ENCODE peak calls at places on chromosomes 12 and 14, in six cellular contexts. One of them, this sample, is unnamed.

GRCh38 chr14:65846469-65846868 is 433.9 kb downstream of the FUT8 start:
- DNase-seq in mesendoderm: no peak
- DNase-seq in fibroblast of lung: no peak
- DNase-seq in spleen: no peak
- DNase-seq in stomach: no peak
- DNase-seq in heart left ventricle: no peak
- DNase-seq in this sample: no peak

GRCh38 chr12:460301-461230 is 827 bp downstream of the B4GALNT3 start:
- DNase-seq in fibroblast of lung: no peak
- DNase-seq in spleen: peak; percentile 78
- DNase-seq in mesendoderm: no peak
- DNase-seq in heart left ventricle: no peak
- DNase-seq in stomach: no peak
- DNase-seq in this sample: no peak

GRCh38 chr12:25459541-25459951 is 93.5 kb downstream of the LMNTD1 start:
- DNase-seq in stomach: no peak
- DNase-seq in heart left ventricle: no peak
- DNase-seq in fibroblast of lung: no peak
- DNase-seq in spleen: peak; percentile 77
- DNase-seq in mesendoderm: no peak
- DNase-seq in this sample: no peak

GRCh38 chr12:122984612-122985358 is 4.3 kb downstream of the ARL6IP4 start:
- DNase-seq in stomach: no peak
- DNase-seq in mesendoderm: no peak
- DNase-seq in heart left ventricle: peak; percentile 44
- DNase-seq in fibroblast of lung: peak; percentile 47
- DNase-seq in spleen: peak; percentile 85
- DNase-seq in this sample: no peak

GRCh38 chr14:39673141-39674133 is 241.2 kb upstream of the FBXO33 start:
- DNase-seq in stomach: no peak
- DNase-seq in mesendoderm: peak; percentile 49
- DNase-seq in fibroblast of lung: no peak
- DNase-seq in heart left ventricle: no peak
- DNase-seq in spleen: no peak
- DNase-seq in this sample: peak; percentile 46

GRCh38 chr14:22650046-22650739 is 6.0 kb upstream of the OR6J1 start:
- DNase-seq in stomach: no peak
- DNase-seq in heart left ventricle: no peak
- DNase-seq in spleen: no peak
- DNase-seq in mesendoderm: no peak
- DNase-seq in fibroblast of lung: no peak
- DNase-seq in this sample: no peak

GRCh38 chr14:23708343-23708742 is 72.2 kb downstream of the DHRS2 start:
- DNase-seq in stomach: no peak
- DNase-seq in mesendoderm: no peak
- DNase-seq in heart left ventricle: no peak
- DNase-seq in fibroblast of lung: no peak
- DNase-seq in spleen: no peak
- DNase-seq in this sample: no peak

GRCh38 chr14:22521449-22522239 is 67.4 kb downstream of the DAD1 start:
- DNase-seq in spleen: no peak
- DNase-seq in mesendoderm: no peak
- DNase-seq in stomach: peak; percentile 47
- DNase-seq in fibroblast of lung: no peak
- DNase-seq in heart left ventricle: no peak
- DNase-seq in this sample: no peak

GRCh38 chr14:91061309-91061887 is 957 bp upstream of the RPS6KA5 start:
- DNase-seq in mesendoderm: peak; percentile 60
- DNase-seq in heart left ventricle: no peak
- DNase-seq in fibroblast of lung: no peak
- DNase-seq in spleen: no peak
- DNase-seq in stomach: no peak
- DNase-seq in this sample: no peak

GRCh38 chr12:225012-225411 is 11.1 kb upstream of the SLC6A12 start:
- DNase-seq in heart left ventricle: no peak
- DNase-seq in spleen: no peak
- DNase-seq in stomach: peak; percentile 24
- DNase-seq in fibroblast of lung: no peak
- DNase-seq in mesendoderm: no peak
- DNase-seq in this sample: no peak

GRCh38 chr12:674272-674781 is 11.1 kb upstream of the NINJ2 start:
- DNase-seq in mesendoderm: no peak
- DNase-seq in stomach: no peak
- DNase-seq in fibroblast of lung: no peak
- DNase-seq in spleen: no peak
- DNase-seq in heart left ventricle: no peak
- DNase-seq in this sample: no peak

GRCh38 chr14:64828096-64828495 is 51.6 kb downstream of the SPTB start:
- DNase-seq in heart left ventricle: no peak
- DNase-seq in mesendoderm: no peak
- DNase-seq in spleen: no peak
- DNase-seq in fibroblast of lung: no peak
- DNase-seq in stomach: no peak
- DNase-seq in this sample: no peak

GRCh38 chr12:75759842-75760260 is 248.4 kb upstream of the KRR1 start:
- DNase-seq in fibroblast of lung: peak; percentile 88
- DNase-seq in mesendoderm: no peak
- DNase-seq in heart left ventricle: no peak
- DNase-seq in spleen: no peak
- DNase-seq in stomach: no peak
- DNase-seq in this sample: no peak

GRCh38 chr14:21734457-21735074 is 60.9 kb upstream of the OR4E1 start:
- DNase-seq in stomach: no peak
- DNase-seq in mesendoderm: peak; percentile 45
- DNase-seq in fibroblast of lung: peak; percentile 24
- DNase-seq in spleen: no peak
- DNase-seq in heart left ventricle: no peak
- DNase-seq in this sample: peak; percentile 11

GRCh38 chr12:80838708-80839107 is 99.0 kb downstream of the LIN7A start:
- DNase-seq in fibroblast of lung: no peak
- DNase-seq in stomach: no peak
- DNase-seq in mesendoderm: peak; percentile 42
- DNase-seq in spleen: no peak
- DNase-seq in heart left ventricle: no peak
- DNase-seq in this sample: no peak

GRCh38 chr14:72479471-72479931 is 414.4 kb downstream of the DPF3 start:
- DNase-seq in mesendoderm: peak; percentile 18
- DNase-seq in heart left ventricle: no peak
- DNase-seq in fibroblast of lung: no peak
- DNase-seq in spleen: no peak
- DNase-seq in stomach: no peak
- DNase-seq in this sample: peak; percentile 6

GRCh38 chr14:54438703-54439102 is 2.5 kb downstream of the CNIH1 start:
- DNase-seq in stomach: no peak
- DNase-seq in mesendoderm: peak; percentile 64
- DNase-seq in fibroblast of lung: no peak
- DNase-seq in spleen: no peak
- DNase-seq in heart left ventricle: no peak
- DNase-seq in this sample: no peak

GRCh38 chr12:20220339-20220738 is 148.0 kb upstream of the PDE3A start:
- DNase-seq in mesendoderm: peak; percentile 86
- DNase-seq in stomach: no peak
- DNase-seq in fibroblast of lung: peak; percentile 64
- DNase-seq in spleen: no peak
- DNase-seq in heart left ventricle: no peak
- DNase-seq in this sample: peak; percentile 72

GRCh38 chr12:13594731-13595514 is 386.5 kb downstream of the GRIN2B start:
- DNase-seq in stomach: no peak
- DNase-seq in fibroblast of lung: no peak
- DNase-seq in heart left ventricle: no peak
- DNase-seq in spleen: no peak
- DNase-seq in mesendoderm: no peak
- DNase-seq in this sample: no peak

GRCh38 chr14:106613256-106613655 is 1086.9 kb downstream of the TMEM121 start:
- DNase-seq in stomach: no peak
- DNase-seq in mesendoderm: no peak
- DNase-seq in spleen: no peak
- DNase-seq in fibroblast of lung: no peak
- DNase-seq in heart left ventricle: no peak
- DNase-seq in this sample: no peak

GRCh38 chr14:93792391-93792790 is 4.1 kb upstream of the PRIMA1 start:
- DNase-seq in stomach: no peak
- DNase-seq in spleen: no peak
- DNase-seq in heart left ventricle: no peak
- DNase-seq in fibroblast of lung: no peak
- DNase-seq in mesendoderm: no peak
- DNase-seq in this sample: no peak

GRCh38 chr12:120228291-120229070 is 27.6 kb upstream of the RPLP0 start:
- DNase-seq in fibroblast of lung: peak; percentile 82
- DNase-seq in mesendoderm: peak; percentile 98
- DNase-seq in spleen: peak; percentile 96
- DNase-seq in stomach: peak; percentile 90
- DNase-seq in heart left ventricle: peak; percentile 88
- DNase-seq in this sample: peak; percentile 84

DNA sequence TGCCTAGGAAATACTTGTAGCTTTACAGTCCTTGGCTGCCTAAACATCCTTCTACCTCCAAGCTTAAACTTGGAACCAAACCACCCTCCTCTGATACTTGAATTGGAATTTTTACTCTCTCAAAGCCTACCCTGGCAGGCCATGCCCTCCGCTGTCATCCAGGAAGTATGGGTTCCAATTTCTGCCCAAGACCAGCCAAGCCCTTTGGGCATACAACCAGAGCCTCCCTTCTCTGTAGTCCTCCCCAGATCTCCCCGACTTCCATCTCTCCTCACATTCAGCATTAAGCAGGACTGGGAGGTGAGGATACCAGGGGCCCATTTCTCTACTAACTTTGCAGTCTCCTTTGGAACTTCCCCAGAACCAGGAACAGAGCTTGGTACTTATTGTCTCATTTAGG is 365 bp upstream of the DHH start:
- DNase-seq in fibroblast of lung: no peak
- DNase-seq in spleen: no peak
- DNase-seq in heart left ventricle: no peak
- DNase-seq in mesendoderm: no peak
- DNase-seq in stomach: no peak
- DNase-seq in this sample: no peak
- H3K27me3 ChIP-seq in fibroblast of lung: peaks cover 21% of the 10 kb centered on the region
- H3K27me3 ChIP-seq in spleen: peaks cover 44% of the 10 kb centered on the region
- H3K27me3 ChIP-seq in heart left ventricle: peaks cover 19% of the 10 kb centered on the region
- H3K27me3 ChIP-seq in mesendoderm: peaks cover 47% of the 10 kb centered on the region
- H3K27me3 ChIP-seq in stomach: peaks cover 30% of the 10 kb centered on the region
- H3K27me3 ChIP-seq in this sample: peaks cover 40% of the 10 kb centered on the region

DNA sequence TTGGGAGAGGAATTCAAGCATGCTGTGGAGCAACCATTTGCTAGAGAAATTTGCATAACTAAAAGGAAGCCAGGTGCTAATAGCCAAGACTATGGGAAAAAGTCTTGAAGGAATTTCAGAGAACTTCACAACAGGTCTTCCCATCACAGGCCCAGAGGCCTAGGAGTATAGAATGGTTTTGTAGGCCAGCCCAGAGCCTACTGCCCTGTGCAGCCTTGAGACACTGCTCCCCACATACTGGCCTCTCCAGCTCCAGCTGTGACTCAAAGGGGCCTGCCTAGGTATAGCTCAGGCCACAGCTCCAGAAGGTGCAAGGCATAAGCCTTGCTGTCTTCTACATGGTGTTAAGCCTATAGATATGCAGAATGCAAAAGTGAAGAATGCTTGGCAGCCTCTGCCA is 227.1 kb downstream of the SLC2A13 start:
- DNase-seq in stomach: no peak
- DNase-seq in fibroblast of lung: no peak
- DNase-seq in mesendoderm: peak; percentile 27
- DNase-seq in spleen: no peak
- DNase-seq in heart left ventricle: no peak
- DNase-seq in this sample: no peak
- H3K27me3 ChIP-seq in stomach: no peaks in the 10 kb centered on the region
- H3K27me3 ChIP-seq in fibroblast of lung: no peaks in the 10 kb centered on the region
- H3K27me3 ChIP-seq in mesendoderm: no peaks in the 10 kb centered on the region
- H3K27me3 ChIP-seq in spleen: no peaks in the 10 kb centered on the region
- H3K27me3 ChIP-seq in heart left ventricle: no peaks in the 10 kb centered on the region
- H3K27me3 ChIP-seq in this sample: no peaks in the 10 kb centered on the region

DNA sequence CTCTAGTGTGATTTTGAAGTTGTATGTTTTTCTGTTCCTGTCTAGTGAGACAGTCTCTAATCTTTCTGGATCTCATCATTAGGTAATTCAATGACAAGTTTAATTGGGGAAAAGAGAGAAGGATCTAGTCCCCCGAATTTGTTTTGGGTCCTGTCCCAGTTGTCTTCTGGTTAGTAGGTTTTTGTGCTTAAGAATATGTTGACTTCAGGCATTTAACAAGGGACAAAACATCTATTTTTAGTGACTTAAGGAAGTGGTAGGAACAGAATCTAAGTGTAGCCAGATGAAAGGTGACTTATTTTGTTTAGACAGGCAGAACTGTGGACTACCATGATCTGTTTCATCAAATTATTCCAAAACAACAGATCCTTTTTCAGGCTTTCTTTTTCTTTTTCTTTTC is 2.2 kb downstream of the GPATCH2L start:
- DNase-seq in heart left ventricle: no peak
- DNase-seq in stomach: no peak
- DNase-seq in spleen: no peak
- DNase-seq in fibroblast of lung: no peak
- DNase-seq in mesendoderm: no peak
- DNase-seq in this sample: no peak
- H3K27me3 ChIP-seq in heart left ventricle: no peaks in the 10 kb centered on the region
- H3K27me3 ChIP-seq in stomach: no peaks in the 10 kb centered on the region
- H3K27me3 ChIP-seq in spleen: no peaks in the 10 kb centered on the region
- H3K27me3 ChIP-seq in fibroblast of lung: no peaks in the 10 kb centered on the region
- H3K27me3 ChIP-seq in mesendoderm: no peaks in the 10 kb centered on the region
- H3K27me3 ChIP-seq in this sample: no peaks in the 10 kb centered on the region

DNA sequence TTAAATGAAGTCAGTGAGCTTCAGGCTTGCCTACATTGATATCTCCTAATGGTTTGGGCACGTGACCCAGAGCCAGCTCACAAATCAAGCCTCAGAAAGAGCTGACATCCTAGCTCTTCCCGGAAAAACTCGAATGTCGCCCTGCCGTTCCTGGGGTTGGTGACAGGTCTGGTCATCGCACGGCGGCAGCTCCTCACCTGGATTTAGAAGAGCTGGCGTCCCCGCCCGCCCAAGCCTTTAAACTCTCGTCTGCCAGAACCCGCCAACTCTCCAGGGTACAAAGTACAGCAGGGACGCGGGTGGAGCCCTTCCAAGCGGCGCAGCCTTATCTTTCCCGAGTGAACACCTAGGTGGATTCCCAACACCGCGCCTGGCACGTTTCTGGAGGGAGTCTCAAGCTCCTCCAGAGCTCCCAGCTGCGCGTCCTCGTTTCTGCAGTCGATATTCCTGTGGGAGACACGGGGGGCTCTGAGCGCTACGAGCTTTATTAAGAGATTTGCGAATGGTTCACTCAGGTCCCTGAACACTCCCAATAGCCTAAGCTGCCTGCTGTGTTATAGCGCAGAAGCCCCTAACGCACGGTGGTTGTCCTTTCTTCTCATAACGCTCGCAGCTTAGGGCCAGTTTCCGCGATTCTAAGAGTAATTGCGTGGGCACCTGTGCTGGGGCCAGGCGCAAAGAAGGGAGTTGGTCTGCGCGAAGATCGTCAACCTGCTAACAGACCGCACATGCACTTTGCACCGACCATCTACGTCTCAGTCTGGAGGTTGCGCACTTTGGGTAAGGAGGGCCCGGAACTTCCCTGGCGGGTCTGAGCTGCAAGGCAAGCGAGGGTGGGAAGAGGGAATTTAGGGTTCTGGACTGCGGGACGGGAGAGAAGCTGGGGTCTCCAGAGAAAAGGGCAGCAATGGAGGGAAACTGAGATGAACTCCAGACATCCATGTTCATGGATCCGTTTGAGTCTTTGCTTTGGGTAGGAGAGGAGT is at the start of gene SSTR1:
- DNase-seq in stomach: peak; percentile 94
- DNase-seq in spleen: no peak
- DNase-seq in mesendoderm: no peak
- DNase-seq in fibroblast of lung: peak; percentile 28
- DNase-seq in heart left ventricle: no peak
- DNase-seq in this sample: no peak
- H3K27me3 ChIP-seq in stomach: no peaks in the 10 kb centered on the region
- H3K27me3 ChIP-seq in spleen: peaks cover 40% of the 10 kb centered on the region
- H3K27me3 ChIP-seq in mesendoderm: peaks cover 33% of the 10 kb centered on the region
- H3K27me3 ChIP-seq in fibroblast of lung: no peaks in the 10 kb centered on the region
- H3K27me3 ChIP-seq in heart left ventricle: peaks cover 23% of the 10 kb centered on the region
- H3K27me3 ChIP-seq in this sample: peaks cover 6% of the 10 kb centered on the region

GRCh38 chr12:52601671-52602070 is 408 bp upstream of the KRT72 start:
- DNase-seq in spleen: no peak
- DNase-seq in heart left ventricle: no peak
- DNase-seq in mesendoderm: peak; percentile 11
- DNase-seq in stomach: no peak
- DNase-seq in fibroblast of lung: no peak
- DNase-seq in this sample: no peak
- H3K27me3 ChIP-seq in spleen: peaks cover 14% of the 10 kb centered on the region
- H3K27me3 ChIP-seq in heart left ventricle: peaks cover 15% of the 10 kb centered on the region
- H3K27me3 ChIP-seq in mesendoderm: no peaks in the 10 kb centered on the region
- H3K27me3 ChIP-seq in stomach: no peaks in the 10 kb centered on the region
- H3K27me3 ChIP-seq in fibroblast of lung: peaks cover 15% of the 10 kb centered on the region
- H3K27me3 ChIP-seq in this sample: peaks cover 2% of the 10 kb centered on the region